ENCODE peak calls at places on chromosomes 5 and 9, in nine cellular contexts. One of them, this sample, is unnamed.

GRCh38 chr5:133967715-133968056 is 739 bp downstream of the C5orf15 start:
- DNase-seq in progenitor cell of endocrine pancreas: no peak
- DNase-seq in A549: no peak
- DNase-seq in upper lobe of right lung: no peak
- DNase-seq in sigmoid colon: no peak
- DNase-seq in testis: no peak
- DNase-seq in fibroblast of lung: peak; percentile 51
- DNase-seq in GM10248: no peak
- DNase-seq in neural crest cell: no peak
- DNase-seq in this sample: no peak

GRCh38 chr5:135991381-135991907 is 36.7 kb upstream of the LECT2 start:
- DNase-seq in upper lobe of right lung: no peak
- DNase-seq in testis: no peak
- DNase-seq in progenitor cell of endocrine pancreas: no peak
- DNase-seq in fibroblast of lung: no peak
- DNase-seq in GM10248: no peak
- DNase-seq in neural crest cell: no peak
- DNase-seq in sigmoid colon: no peak
- DNase-seq in A549: no peak
- DNase-seq in this sample: no peak

GRCh38 chr5:114362197-114362976 is 517 bp downstream of the KCNN2 start:
- DNase-seq in neural crest cell: peak; percentile 24
- DNase-seq in upper lobe of right lung: peak; percentile 67
- DNase-seq in progenitor cell of endocrine pancreas: no peak
- DNase-seq in A549: peak; percentile 20
- DNase-seq in GM10248: peak; percentile 14
- DNase-seq in fibroblast of lung: peak; percentile 34
- DNase-seq in testis: peak; percentile 42
- DNase-seq in sigmoid colon: no peak
- DNase-seq in this sample: peak; percentile 47

GRCh38 chr5:83473344-83474169 is 2.0 kb downstream of the VCAN start:
- DNase-seq in neural crest cell: peak; percentile 95
- DNase-seq in sigmoid colon: peak; percentile 96
- DNase-seq in fibroblast of lung: peak; percentile 99
- DNase-seq in GM10248: peak; percentile 84
- DNase-seq in progenitor cell of endocrine pancreas: peak; percentile 89
- DNase-seq in upper lobe of right lung: peak; percentile 89
- DNase-seq in A549: peak; percentile 95
- DNase-seq in testis: peak; percentile 96
- DNase-seq in this sample: peak; percentile 87

GRCh38 chr5:157744055-157745011 is 821 bp downstream of the LSM11 start:
- DNase-seq in GM10248: no peak
- DNase-seq in A549: no peak
- DNase-seq in neural crest cell: peak; percentile 18
- DNase-seq in fibroblast of lung: peak; percentile 13
- DNase-seq in progenitor cell of endocrine pancreas: no peak
- DNase-seq in testis: no peak
- DNase-seq in upper lobe of right lung: peak; percentile 73
- DNase-seq in sigmoid colon: no peak
- DNase-seq in this sample: no peak

GRCh38 chr5:72621576-72621975 is 114.4 kb upstream of the ZNF366 start:
- DNase-seq in A549: no peak
- DNase-seq in progenitor cell of endocrine pancreas: no peak
- DNase-seq in testis: no peak
- DNase-seq in sigmoid colon: no peak
- DNase-seq in upper lobe of right lung: no peak
- DNase-seq in GM10248: no peak
- DNase-seq in neural crest cell: no peak
- DNase-seq in fibroblast of lung: no peak
- DNase-seq in this sample: no peak

GRCh38 chr5:108654042-108654441 is 93.7 kb upstream of the FER start:
- DNase-seq in testis: no peak
- DNase-seq in sigmoid colon: no peak
- DNase-seq in GM10248: no peak
- DNase-seq in upper lobe of right lung: no peak
- DNase-seq in progenitor cell of endocrine pancreas: no peak
- DNase-seq in A549: no peak
- DNase-seq in neural crest cell: no peak
- DNase-seq in fibroblast of lung: peak; percentile 68
- DNase-seq in this sample: no peak

GRCh38 chr5:24065786-24066185 is 558.4 kb downstream of the PRDM9 start:
- DNase-seq in GM10248: no peak
- DNase-seq in neural crest cell: no peak
- DNase-seq in fibroblast of lung: no peak
- DNase-seq in sigmoid colon: no peak
- DNase-seq in upper lobe of right lung: no peak
- DNase-seq in progenitor cell of endocrine pancreas: no peak
- DNase-seq in testis: no peak
- DNase-seq in A549: no peak
- DNase-seq in this sample: no peak

GRCh38 chr9:74887041-74887980 is at the start of gene TRPM6:
- DNase-seq in GM10248: no peak
- DNase-seq in fibroblast of lung: peak; percentile 76
- DNase-seq in neural crest cell: peak; percentile 42
- DNase-seq in upper lobe of right lung: peak; percentile 92
- DNase-seq in A549: peak; percentile 77
- DNase-seq in testis: peak; percentile 71
- DNase-seq in progenitor cell of endocrine pancreas: peak; percentile 52
- DNase-seq in sigmoid colon: peak; percentile 89
- DNase-seq in this sample: no peak

GRCh38 chr5:138663009-138663408 is 87.8 kb upstream of the HSPA9 start:
- DNase-seq in A549: no peak
- DNase-seq in neural crest cell: no peak
- DNase-seq in testis: no peak
- DNase-seq in upper lobe of right lung: no peak
- DNase-seq in progenitor cell of endocrine pancreas: no peak
- DNase-seq in sigmoid colon: no peak
- DNase-seq in fibroblast of lung: no peak
- DNase-seq in GM10248: no peak
- DNase-seq in this sample: no peak

GRCh38 chr5:179427676-179428056 is 82.4 kb upstream of the ADAMTS2 start:
- DNase-seq in A549: no peak
- DNase-seq in sigmoid colon: no peak
- DNase-seq in upper lobe of right lung: peak; percentile 51
- DNase-seq in neural crest cell: no peak
- DNase-seq in progenitor cell of endocrine pancreas: no peak
- DNase-seq in testis: no peak
- DNase-seq in GM10248: no peak
- DNase-seq in fibroblast of lung: no peak
- DNase-seq in this sample: no peak
- TF ChIP-seq CTCF in A549: no peak
- TF ChIP-seq CTCF in sigmoid colon: no peak
- TF ChIP-seq CTCF in upper lobe of right lung: no peak
- TF ChIP-seq CTCF in neural crest cell: no peak
- TF ChIP-seq CTCF in progenitor cell of endocrine pancreas: no peak
- TF ChIP-seq CTCF in testis: no peak
- TF ChIP-seq CTCF in GM10248: no peak
- TF ChIP-seq CTCF in fibroblast of lung: no peak
- TF ChIP-seq CTCF in this sample: no peak

DNA sequence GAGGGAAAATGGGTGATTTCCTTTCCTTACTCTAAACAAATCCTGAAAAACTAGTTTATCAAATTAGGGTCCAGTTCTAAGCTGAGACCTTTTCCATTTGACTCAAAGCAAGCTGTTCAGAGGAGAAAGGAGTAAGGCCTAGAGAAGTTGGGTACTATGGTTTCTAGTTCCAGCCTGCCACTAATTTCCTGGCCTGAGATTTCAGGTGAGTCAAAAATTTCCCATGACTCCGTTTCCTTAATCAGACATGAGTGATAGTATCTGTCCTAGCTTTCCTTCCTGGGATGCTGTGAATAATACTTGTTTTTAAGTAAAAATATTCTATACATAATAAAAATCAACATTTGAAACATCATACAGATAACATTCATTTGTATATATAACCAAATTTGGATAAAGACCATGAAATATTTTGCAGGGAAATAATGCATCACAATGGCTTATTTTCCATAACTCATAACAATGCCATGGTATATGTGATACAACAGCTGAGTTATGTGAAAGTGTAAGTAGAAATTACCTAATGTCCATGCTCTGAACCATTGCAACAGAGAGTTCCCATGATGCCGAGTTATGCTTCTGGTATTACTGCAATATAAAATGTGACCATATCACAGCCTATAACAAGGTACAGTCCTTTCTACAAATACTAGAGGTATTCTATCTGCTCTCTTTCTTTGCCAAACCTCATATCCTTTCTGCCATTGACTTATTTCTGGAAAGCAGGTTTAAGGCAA is 142.7 kb downstream of the MLLT3 start:
- DNase-seq in testis: no peak
- DNase-seq in upper lobe of right lung: no peak
- DNase-seq in progenitor cell of endocrine pancreas: no peak
- DNase-seq in A549: no peak
- DNase-seq in GM10248: peak; percentile 29
- DNase-seq in fibroblast of lung: no peak
- DNase-seq in sigmoid colon: no peak
- DNase-seq in neural crest cell: no peak
- DNase-seq in this sample: peak; percentile 20
- TF ChIP-seq CTCF in testis: no peak
- TF ChIP-seq CTCF in upper lobe of right lung: no peak
- TF ChIP-seq CTCF in progenitor cell of endocrine pancreas: no peak
- TF ChIP-seq CTCF in A549: no peak
- TF ChIP-seq CTCF in GM10248: no peak
- TF ChIP-seq CTCF in fibroblast of lung: no peak
- TF ChIP-seq CTCF in sigmoid colon: no peak
- TF ChIP-seq CTCF in neural crest cell: no peak
- TF ChIP-seq CTCF in this sample: no peak

GRCh38 chr9:134689320-134690181 is 47.9 kb downstream of the COL5A1 start:
- DNase-seq in progenitor cell of endocrine pancreas: peak; percentile 72
- DNase-seq in GM10248: peak; percentile 71
- DNase-seq in upper lobe of right lung: peak; percentile 79
- DNase-seq in sigmoid colon: peak; percentile 91
- DNase-seq in fibroblast of lung: peak; percentile 48
- DNase-seq in testis: peak; percentile 74
- DNase-seq in A549: peak; percentile 59
- DNase-seq in neural crest cell: peak; percentile 75
- DNase-seq in this sample: peak; percentile 80
- TF ChIP-seq CTCF in progenitor cell of endocrine pancreas: peak; percentile 85
- TF ChIP-seq CTCF in GM10248: peak; percentile 59
- TF ChIP-seq CTCF in upper lobe of right lung: peak; percentile 74
- TF ChIP-seq CTCF in sigmoid colon: peak; percentile 95
- TF ChIP-seq CTCF in fibroblast of lung: peak; percentile 64
- TF ChIP-seq CTCF in testis: peak; percentile 66
- TF ChIP-seq CTCF in A549: peak; percentile 59
- TF ChIP-seq CTCF in neural crest cell: peak; percentile 79
- TF ChIP-seq CTCF in this sample: peak; percentile 51

DNA sequence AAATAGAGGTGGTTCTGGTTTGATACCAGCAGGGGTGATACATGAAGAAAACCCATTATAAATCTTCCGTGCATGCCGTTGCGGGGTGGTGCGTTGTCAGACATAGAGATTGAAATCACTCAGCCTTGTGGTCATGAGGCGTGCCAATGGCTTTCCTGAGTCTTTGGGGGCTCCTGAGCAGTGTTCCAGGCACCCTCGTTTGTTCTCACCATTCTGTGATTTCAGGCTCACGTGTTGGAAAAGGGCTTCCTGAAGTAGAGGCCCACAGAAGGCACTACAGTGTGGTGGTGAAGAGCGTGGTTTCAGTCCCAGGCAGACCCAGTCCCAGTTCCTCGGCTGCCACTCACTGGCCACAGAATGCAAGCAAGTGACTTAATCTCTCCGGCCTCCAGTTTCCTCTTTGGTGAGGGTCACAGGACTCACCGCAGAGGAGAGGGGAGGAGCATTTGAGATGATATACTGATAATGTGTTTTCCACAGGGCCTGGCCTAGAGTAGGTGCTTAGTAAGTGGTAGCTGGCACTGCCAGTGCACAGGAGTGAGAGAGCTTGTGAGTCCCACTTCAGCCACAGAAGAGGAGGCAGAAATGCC is 20.5 kb upstream of the GLRX start:
- DNase-seq in neural crest cell: no peak
- DNase-seq in testis: peak; percentile 62
- DNase-seq in upper lobe of right lung: peak; percentile 90
- DNase-seq in sigmoid colon: peak; percentile 74
- DNase-seq in progenitor cell of endocrine pancreas: no peak
- DNase-seq in A549: peak; percentile 38
- DNase-seq in GM10248: peak; percentile 79
- DNase-seq in fibroblast of lung: peak; percentile 91
- DNase-seq in this sample: peak; percentile 73
- TF ChIP-seq CTCF in neural crest cell: no peak
- TF ChIP-seq CTCF in testis: no peak
- TF ChIP-seq CTCF in upper lobe of right lung: peak; percentile 30
- TF ChIP-seq CTCF in sigmoid colon: no peak
- TF ChIP-seq CTCF in progenitor cell of endocrine pancreas: no peak
- TF ChIP-seq CTCF in A549: no peak
- TF ChIP-seq CTCF in GM10248: peak; percentile 65
- TF ChIP-seq CTCF in fibroblast of lung: no peak
- TF ChIP-seq CTCF in this sample: peak; percentile 64

DNA sequence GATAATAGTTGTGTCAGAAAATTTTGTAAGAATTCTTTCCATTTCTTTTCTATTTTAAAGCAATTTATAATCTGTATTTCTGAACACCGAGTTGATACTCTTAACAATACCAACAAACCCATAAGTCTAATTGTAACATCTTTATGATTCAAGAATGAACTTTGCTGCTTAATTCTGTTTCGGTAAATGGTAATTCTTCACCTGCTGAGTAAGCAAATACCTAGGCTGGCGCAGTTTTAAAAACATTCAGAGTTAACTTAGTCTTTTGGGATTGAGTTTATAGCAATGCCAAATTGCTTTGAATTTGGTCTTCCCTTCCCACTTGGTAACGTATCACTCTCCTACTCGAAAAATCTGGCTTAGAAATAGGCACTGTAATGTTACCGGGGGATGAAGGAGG is 223.0 kb downstream of the MARCHF11 start:
- DNase-seq in upper lobe of right lung: no peak
- DNase-seq in testis: no peak
- DNase-seq in GM10248: no peak
- DNase-seq in A549: no peak
- DNase-seq in neural crest cell: no peak
- DNase-seq in progenitor cell of endocrine pancreas: no peak
- DNase-seq in fibroblast of lung: no peak
- DNase-seq in sigmoid colon: no peak
- DNase-seq in this sample: no peak
- TF ChIP-seq CTCF in upper lobe of right lung: no peak
- TF ChIP-seq CTCF in testis: no peak
- TF ChIP-seq CTCF in GM10248: no peak
- TF ChIP-seq CTCF in A549: no peak
- TF ChIP-seq CTCF in neural crest cell: no peak
- TF ChIP-seq CTCF in progenitor cell of endocrine pancreas: no peak
- TF ChIP-seq CTCF in fibroblast of lung: no peak
- TF ChIP-seq CTCF in sigmoid colon: no peak
- TF ChIP-seq CTCF in this sample: no peak

GRCh38 chr5:66223637-66224036 is 79.5 kb downstream of the SREK1 start:
- DNase-seq in progenitor cell of endocrine pancreas: no peak
- DNase-seq in sigmoid colon: no peak
- DNase-seq in fibroblast of lung: no peak
- DNase-seq in testis: peak; percentile 33
- DNase-seq in upper lobe of right lung: no peak
- DNase-seq in GM10248: no peak
- DNase-seq in neural crest cell: no peak
- DNase-seq in A549: peak; percentile 29
- DNase-seq in this sample: peak; percentile 23
- TF ChIP-seq CTCF in progenitor cell of endocrine pancreas: peak; percentile 38
- TF ChIP-seq CTCF in sigmoid colon: peak; percentile 22
- TF ChIP-seq CTCF in fibroblast of lung: peak; percentile 37
- TF ChIP-seq CTCF in testis: no peak
- TF ChIP-seq CTCF in upper lobe of right lung: peak; percentile 24
- TF ChIP-seq CTCF in GM10248: peak; percentile 34
- TF ChIP-seq CTCF in neural crest cell: peak; percentile 40
- TF ChIP-seq CTCF in A549: peak; percentile 20
- TF ChIP-seq CTCF in this sample: no peak

This sample was measured in GM13976.